ENCODE peak calls at places on chromosomes 16 and 17, in seven cellular contexts. O is foreskin keratinocyte, V is H54, A is GM04503, H is iris pigment epithelial cell, Y is PC-3, E is dermis blood vessel endothelial cell. L is an unnamed sample.

GRCh38 chr17:38926290-38927070 is 1.1 kb downstream of the LASP1NB start:
- DNase-seq in O (no peak), V (no peak), A (no peak), H (peak; percentile 60), Y (no peak), E (no peak), L (no peak)

GRCh38 chr17:43940630-43941029 is 1.6 kb downstream of the PPY start:
- DNase-seq in O (no peak), V (peak; percentile 30), A (no peak), H (peak; percentile 15), Y (peak; percentile 60), E (peak; percentile 48), L (peak; percentile 84)

GRCh38 chr16:85094812-85095211 is 17.5 kb downstream of the CIBAR2 start:
- DNase-seq in O (no peak), V (no peak), A (no peak), H (no peak), Y (no peak), E (no peak), L (no peak)

GRCh38 chr17:8163978-8164814 is 1.4 kb upstream of the VAMP2 start:
- DNase-seq in O (no peak), V (no peak), A (no peak), H (no peak), Y (no peak), E (no peak), L (no peak)

GRCh38 chr17:40251576-40251975 is 32.5 kb downstream of the WIPF2 start:
- DNase-seq in O (peak; percentile 53), V (peak; percentile 78), A (peak; percentile 94), H (peak; percentile 80), Y (peak; percentile 89), E (peak; percentile 87), L (no peak)

GRCh38 chr16:2337431-2338296 is 2.9 kb downstream of the ABCA3 start:
- DNase-seq in O (no peak), V (no peak), A (no peak), H (no peak), Y (no peak), E (peak; percentile 61), L (no peak)

GRCh38 chr16:55502801-55503366 is 6.0 kb upstream of the LPCAT2 start:
- DNase-seq in O (no peak), V (peak; percentile 56), A (no peak), H (peak; percentile 75), Y (peak; percentile 57), E (peak; percentile 60), L (no peak)

GRCh38 chr16:28181557-28181914 is 30.2 kb downstream of the XPO6 start:
- DNase-seq in O (peak; percentile 78), V (peak; percentile 54), A (peak; percentile 95), H (peak; percentile 93), Y (peak; percentile 61), E (peak; percentile 87), L (no peak)

GRCh38 chr16:57700801-57701551 is 6.4 kb downstream of the DRC7 start:
- DNase-seq in O (no peak), V (no peak), A (no peak), H (no peak), Y (no peak), E (no peak), L (peak; percentile 36)

GRCh38 chr16:46897471-46897870 is 13.3 kb downstream of the GPT2 start:
- DNase-seq in O (no peak), V (no peak), A (no peak), H (no peak), Y (no peak), E (no peak), L (no peak)

GRCh38 chr16:2236362-2237075 is at the start of gene DNASE1L2:
- DNase-seq in O (no peak), V (no peak), A (no peak), H (peak; percentile 20), Y (peak; percentile 14), E (peak; percentile 37), L (no peak)

GRCh38 chr16:3797473-3797872 is 80.1 kb upstream of the TRAP1 start:
- DNase-seq in O (peak; percentile 41), V (no peak), A (no peak), H (no peak), Y (no peak), E (no peak), L (no peak)

GRCh38 chr16:16000685-16001084 is 51.3 kb downstream of the ABCC1 start:
- DNase-seq in O (no peak), V (no peak), A (no peak), H (no peak), Y (no peak), E (no peak), L (no peak)

GRCh38 chr17:77089118-77089477 is 51.7 kb upstream of the SEC14L1 start:
- DNase-seq in O (no peak), V (no peak), A (no peak), H (peak; percentile 7), Y (peak; percentile 32), E (peak; percentile 42), L (no peak)

GRCh38 chr17:21049457-21049856 is 6.6 kb upstream of the USP22 start:
- DNase-seq in O (no peak), V (no peak), A (no peak), H (no peak), Y (no peak), E (no peak), L (no peak)

GRCh38 chr17:79702071-79702470 is 28.7 kb upstream of the ENPP7 start:
- DNase-seq in O (no peak), V (no peak), A (no peak), H (no peak), Y (no peak), E (no peak), L (no peak)

GRCh38 chr16:88524973-88525662 is 45.1 kb upstream of the ZC3H18 start:
- DNase-seq in O (no peak), V (no peak), A (no peak), H (no peak), Y (no peak), E (peak; percentile 51), L (no peak)

GRCh38 chr16:67451061-67451703 is 20.3 kb downstream of the HSD11B2 start:
- DNase-seq in O (no peak), V (no peak), A (no peak), H (no peak), Y (no peak), E (no peak), L (no peak)

GRCh38 chr17:74919440-74920305 is 3.4 kb downstream of the USH1G start:
- DNase-seq in O (no peak), V (no peak), A (no peak), H (no peak), Y (no peak), E (peak; percentile 47), L (peak; percentile 97)

GRCh38 chr17:45149669-45150603 is 1.7 kb downstream of the HEXIM1 start:
- DNase-seq in O (no peak), V (no peak), A (no peak), H (peak; percentile 75), Y (peak; percentile 68), E (peak; percentile 75), L (no peak)

GRCh38 chr17:63954402-63955063 is 18.2 kb downstream of the SCN4A start:
- DNase-seq in O (no peak), V (no peak), A (no peak), H (no peak), Y (no peak), E (no peak), L (no peak)

GRCh38 chr17:63193827-63194226 is 227.8 kb downstream of the TANC2 start:
- DNase-seq in O (no peak), V (no peak), A (no peak), H (no peak), Y (peak; percentile 25), E (no peak), L (no peak)